ENCODE peak calls at places on chromosomes 13 and 19, in five cellular contexts. One of them, this sample, is unnamed.

GRCh38 chr13:95267662-95268369 is 33.4 kb downstream of the ABCC4 start:
- DNase-seq in activated T-helper 2 cell treated with anti-CD3 and anti-CD28 coated beads, Interferon-gamma antibody, Interleukin-2, Interleukin-4, amounts not matched to agents 10 μg/mL and 5 μg/mL and 100 μg/mL, durations not matched to agents 14 hours and 24 hours and 36 hours: no peak
- DNase-seq in mammary epithelial cell: peak
- DNase-seq in activated CD4-positive, alpha-beta T cell treated with anti-CD3 and anti-CD28 coated beads, Interleukin-2, amount 10 ng/mL, durations not matched to agents 7 days and 5 days: no peak
- DNase-seq in hepatocyte: peak
- DNase-seq in this sample: no peak

GRCh38 chr19:38624822-38625221 is 5.8 kb downstream of the EIF3K start:
- DNase-seq in activated T-helper 2 cell treated with anti-CD3 and anti-CD28 coated beads, Interferon-gamma antibody, Interleukin-2, Interleukin-4, amounts not matched to agents 10 μg/mL and 5 μg/mL and 100 μg/mL, durations not matched to agents 14 hours and 24 hours and 36 hours: no peak
- DNase-seq in mammary epithelial cell: no peak
- DNase-seq in activated CD4-positive, alpha-beta T cell treated with anti-CD3 and anti-CD28 coated beads, Interleukin-2, amount 10 ng/mL, durations not matched to agents 7 days and 5 days: no peak
- DNase-seq in hepatocyte: no peak
- DNase-seq in this sample: no peak

GRCh38 chr13:76380436-76381065 is 505.7 kb downstream of the KCTD12 start:
- DNase-seq in activated T-helper 2 cell treated with anti-CD3 and anti-CD28 coated beads, Interferon-gamma antibody, Interleukin-2, Interleukin-4, amounts not matched to agents 10 μg/mL and 5 μg/mL and 100 μg/mL, durations not matched to agents 14 hours and 24 hours and 36 hours: no peak
- DNase-seq in mammary epithelial cell: peak
- DNase-seq in activated CD4-positive, alpha-beta T cell treated with anti-CD3 and anti-CD28 coated beads, Interleukin-2, amount 10 ng/mL, durations not matched to agents 7 days and 5 days: no peak
- DNase-seq in hepatocyte: no peak
- DNase-seq in this sample: peak

GRCh38 chr13:23748591-23748990 is 140.6 kb downstream of the MIPEP start:
- DNase-seq in activated T-helper 2 cell treated with anti-CD3 and anti-CD28 coated beads, Interferon-gamma antibody, Interleukin-2, Interleukin-4, amounts not matched to agents 10 μg/mL and 5 μg/mL and 100 μg/mL, durations not matched to agents 14 hours and 24 hours and 36 hours: no peak
- DNase-seq in mammary epithelial cell: no peak
- DNase-seq in activated CD4-positive, alpha-beta T cell treated with anti-CD3 and anti-CD28 coated beads, Interleukin-2, amount 10 ng/mL, durations not matched to agents 7 days and 5 days: no peak
- DNase-seq in hepatocyte: no peak
- DNase-seq in this sample: no peak

GRCh38 chr13:20258208-20258962 is 26.3 kb upstream of the GJB6 start:
- DNase-seq in activated T-helper 2 cell treated with anti-CD3 and anti-CD28 coated beads, Interferon-gamma antibody, Interleukin-2, Interleukin-4, amounts not matched to agents 10 μg/mL and 5 μg/mL and 100 μg/mL, durations not matched to agents 14 hours and 24 hours and 36 hours: no peak
- DNase-seq in mammary epithelial cell: peak
- DNase-seq in activated CD4-positive, alpha-beta T cell treated with anti-CD3 and anti-CD28 coated beads, Interleukin-2, amount 10 ng/mL, durations not matched to agents 7 days and 5 days: no peak
- DNase-seq in hepatocyte: no peak
- DNase-seq in this sample: peak

GRCh38 chr19:49786432-49786831 is 19.6 kb downstream of the AP2A1 start:
- DNase-seq in activated T-helper 2 cell treated with anti-CD3 and anti-CD28 coated beads, Interferon-gamma antibody, Interleukin-2, Interleukin-4, amounts not matched to agents 10 μg/mL and 5 μg/mL and 100 μg/mL, durations not matched to agents 14 hours and 24 hours and 36 hours: no peak
- DNase-seq in mammary epithelial cell: peak
- DNase-seq in activated CD4-positive, alpha-beta T cell treated with anti-CD3 and anti-CD28 coated beads, Interleukin-2, amount 10 ng/mL, durations not matched to agents 7 days and 5 days: no peak
- DNase-seq in hepatocyte: no peak
- DNase-seq in this sample: peak

GRCh38 chr13:52999093-52999696 is 29.4 kb upstream of the OLFM4 start:
- DNase-seq in activated T-helper 2 cell treated with anti-CD3 and anti-CD28 coated beads, Interferon-gamma antibody, Interleukin-2, Interleukin-4, amounts not matched to agents 10 μg/mL and 5 μg/mL and 100 μg/mL, durations not matched to agents 14 hours and 24 hours and 36 hours: no peak
- DNase-seq in mammary epithelial cell: no peak
- DNase-seq in activated CD4-positive, alpha-beta T cell treated with anti-CD3 and anti-CD28 coated beads, Interleukin-2, amount 10 ng/mL, durations not matched to agents 7 days and 5 days: no peak
- DNase-seq in hepatocyte: no peak
- DNase-seq in this sample: no peak

GRCh38 chr19:48111280-48111679 is 663 bp upstream of the PLA2G4C start:
- DNase-seq in activated T-helper 2 cell treated with anti-CD3 and anti-CD28 coated beads, Interferon-gamma antibody, Interleukin-2, Interleukin-4, amounts not matched to agents 10 μg/mL and 5 μg/mL and 100 μg/mL, durations not matched to agents 14 hours and 24 hours and 36 hours: no peak
- DNase-seq in mammary epithelial cell: no peak
- DNase-seq in activated CD4-positive, alpha-beta T cell treated with anti-CD3 and anti-CD28 coated beads, Interleukin-2, amount 10 ng/mL, durations not matched to agents 7 days and 5 days: no peak
- DNase-seq in hepatocyte: no peak
- DNase-seq in this sample: peak

GRCh38 chr19:13817615-13818371 is 22.6 kb downstream of the ZSWIM4 start:
- DNase-seq in activated T-helper 2 cell treated with anti-CD3 and anti-CD28 coated beads, Interferon-gamma antibody, Interleukin-2, Interleukin-4, amounts not matched to agents 10 μg/mL and 5 μg/mL and 100 μg/mL, durations not matched to agents 14 hours and 24 hours and 36 hours: no peak
- DNase-seq in mammary epithelial cell: no peak
- DNase-seq in activated CD4-positive, alpha-beta T cell treated with anti-CD3 and anti-CD28 coated beads, Interleukin-2, amount 10 ng/mL, durations not matched to agents 7 days and 5 days: peak
- DNase-seq in hepatocyte: peak
- DNase-seq in this sample: peak

This sample was measured in SW480.